ENCODE peak calls at places on chromosomes 1 and 21, in five cellular contexts. X is fibroblast of mammary gland; N is BE2C; Y is CD4-positive, CD25-positive, alpha-beta regulatory T cell; W is aorta. Q is an unnamed sample.

GRCh38 chr1:58325797-58326196 is 220.7 kb downstream of the OMA1 start:
- DNase-seq in X (no peak), W (no peak), N (no peak), Y (no peak), Q (no peak)

GRCh38 chr1:154502742-154503111 is 515 bp upstream of the SHE start:
- DNase-seq in N (no peak), X (no peak), Y (no peak), W (no peak), Q (no peak)

GRCh38 chr1:70204578-70204977 is 801 bp downstream of the LRRC40 start:
- DNase-seq in X (peak), N (no peak), W (no peak), Y (no peak), Q (no peak)

GRCh38 chr1:54363925-54364324 is 42.3 kb downstream of the SSBP3 start:
- DNase-seq in X (no peak), W (no peak), Y (no peak), N (no peak), Q (no peak)

GRCh38 chr1:90722874-90723273 is 5.8 kb upstream of the BARHL2 start:
- DNase-seq in N (no peak), W (no peak), Y (no peak), X (no peak), Q (no peak)

GRCh38 chr1:211468595-211468994 is 23.4 kb downstream of the RD3 start:
- DNase-seq in Y (no peak), X (peak), W (no peak), N (no peak), Q (no peak)

GRCh38 chr1:209850342-209850979 is 22.7 kb downstream of the UTP25 start:
- DNase-seq in W (no peak), X (peak), N (peak), Y (no peak), Q (no peak)

GRCh38 chr1:114234408-114235119 is 80.9 kb upstream of the SYT6 start:
- DNase-seq in X (no peak), Y (no peak), W (no peak), N (no peak), Q (no peak)

GRCh38 chr1:221435510-221435909 is 306.4 kb downstream of the DUSP10 start:
- DNase-seq in N (no peak), X (peak), Y (peak), W (no peak), Q (no peak)

GRCh38 chr1:2256430-2257244 is 28.5 kb downstream of the SKI start:
- DNase-seq in Y (peak), X (no peak), N (no peak), W (no peak), Q (no peak)

GRCh38 chr1:47023268-47024137 is at the start of gene CYP4X1:
- DNase-seq in Y (no peak), N (no peak), W (peak), X (no peak), Q (no peak)

GRCh38 chr1:59502009-59502691 is 205.3 kb downstream of the FGGY start:
- DNase-seq in N (peak), W (no peak), X (peak), Y (no peak), Q (no peak)

GRCh38 chr1:221634606-221635005 is 107.3 kb downstream of the DUSP10 start:
- DNase-seq in X (no peak), W (no peak), Y (no peak), N (no peak), Q (no peak)

GRCh38 chr1:93025572-93025971 is 53.5 kb upstream of the MTF2 start:
- DNase-seq in Y (no peak), X (no peak), N (no peak), W (no peak), Q (no peak)

GRCh38 chr1:84541679-84542078 is 32.6 kb downstream of the CTBS start:
- DNase-seq in N (no peak), W (no peak), X (no peak), Y (no peak), Q (no peak)

GRCh38 chr1:186026946-186027345 is 292.8 kb downstream of the HMCN1 start:
- DNase-seq in W (no peak), N (no peak), Y (no peak), X (no peak), Q (no peak)

GRCh38 chr1:84688461-84689061 is 1.7 kb downstream of the SSX2IP start:
- DNase-seq in Y (no peak), N (no peak), X (peak), W (no peak), Q (no peak)

GRCh38 chr1:246517391-246517790 is 10.3 kb upstream of the SMYD3 start:
- DNase-seq in W (no peak), N (no peak), Y (no peak), X (no peak), Q (no peak)

GRCh38 chr21:28283652-28284490 is 708.8 kb downstream of the LTN1 start:
- DNase-seq in W (no peak), N (peak), Y (no peak), X (peak), Q (no peak)

DNA sequence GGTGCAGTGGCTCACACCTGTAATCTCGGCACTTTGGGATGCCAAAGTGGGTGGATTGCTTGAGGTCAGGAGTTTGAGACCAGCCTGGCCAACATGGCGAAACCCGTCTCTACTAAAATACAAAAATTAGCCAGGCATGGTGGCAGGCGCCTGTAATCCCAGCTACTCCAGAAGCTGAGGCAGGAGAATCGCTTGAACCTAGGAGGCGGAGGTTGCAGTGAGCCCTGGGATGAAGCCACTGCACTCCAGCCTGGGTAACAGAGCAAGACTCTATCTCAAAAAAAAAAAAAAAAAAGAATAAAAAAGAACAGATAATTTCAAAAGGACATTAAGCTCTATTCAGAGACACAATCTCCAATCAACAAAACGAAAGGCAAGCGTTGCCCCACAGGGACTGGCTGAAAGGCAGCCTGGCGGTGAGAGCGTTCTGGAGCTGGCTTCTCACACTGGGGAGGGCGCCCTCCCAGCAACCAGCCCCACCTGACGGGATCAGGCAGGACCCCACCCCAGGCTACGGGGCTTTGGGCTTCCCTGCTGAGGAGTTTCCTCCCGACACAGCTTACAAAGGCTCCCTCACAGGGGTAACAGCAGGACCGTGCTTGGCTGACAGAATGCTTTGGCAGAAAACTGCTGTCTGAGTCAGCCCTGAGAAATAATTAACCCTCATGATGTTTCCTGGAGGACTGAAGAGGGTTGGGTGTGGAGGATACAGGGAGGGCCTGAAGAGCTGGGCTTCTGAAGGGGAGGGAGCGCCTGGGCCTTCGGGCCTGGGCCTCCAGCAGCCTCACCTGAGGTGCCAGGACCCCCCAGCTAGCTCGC is 31.1 kb upstream of the SRP9 start:
- DNase-seq in X (peak), W (peak), Y (no peak), N (peak), Q (no peak)
- H3K4me3 ChIP-seq in X (peak), W (no peak), Y (no peak), N (peak), Q (no peak)

GRCh38 chr1:38789498-38790169 is 69.9 kb downstream of the RRAGC start:
- DNase-seq in W (no peak), N (peak), X (no peak), Y (no peak), Q (no peak)

GRCh38 chr1:38788937-38789336 is 70.6 kb downstream of the RRAGC start:
- DNase-seq in N (no peak), Y (no peak), X (no peak), W (no peak), Q (no peak)

GRCh38 chr1:38787041-38787440 is 72.5 kb downstream of the RRAGC start:
- DNase-seq in X (no peak), N (no peak), Y (no peak), W (no peak), Q (no peak)

GRCh38 chr1:38786040-38786436 is 73.5 kb downstream of the RRAGC start:
- DNase-seq in Y (no peak), W (no peak), N (no peak), X (no peak), Q (no peak)

DNA sequence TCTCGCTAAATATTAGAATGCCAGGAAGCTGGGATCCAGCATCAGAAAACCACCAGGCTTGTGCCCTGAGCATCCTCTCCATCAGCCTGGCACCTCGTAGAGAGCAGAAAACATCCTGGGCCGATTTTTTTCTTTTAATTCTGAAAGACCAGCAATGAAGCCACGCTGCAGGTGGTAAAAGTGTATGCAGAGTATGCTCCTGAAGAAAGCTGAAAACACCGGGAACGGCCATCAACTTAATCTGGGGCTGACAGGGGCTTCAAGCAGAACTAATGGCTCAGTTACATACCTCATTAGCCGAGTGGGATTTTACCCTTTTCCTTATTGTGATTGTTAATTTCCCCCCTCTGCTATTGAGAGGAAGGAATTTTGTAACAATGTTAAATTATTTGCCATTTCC is 71.3 kb downstream of the RRAGC start:
- DNase-seq in X (no peak), W (no peak), N (no peak), Y (no peak), Q (no peak)
- H3K4me3 ChIP-seq in X (no peak), W (no peak), N (no peak), Y (no peak), Q (no peak)

DNA sequence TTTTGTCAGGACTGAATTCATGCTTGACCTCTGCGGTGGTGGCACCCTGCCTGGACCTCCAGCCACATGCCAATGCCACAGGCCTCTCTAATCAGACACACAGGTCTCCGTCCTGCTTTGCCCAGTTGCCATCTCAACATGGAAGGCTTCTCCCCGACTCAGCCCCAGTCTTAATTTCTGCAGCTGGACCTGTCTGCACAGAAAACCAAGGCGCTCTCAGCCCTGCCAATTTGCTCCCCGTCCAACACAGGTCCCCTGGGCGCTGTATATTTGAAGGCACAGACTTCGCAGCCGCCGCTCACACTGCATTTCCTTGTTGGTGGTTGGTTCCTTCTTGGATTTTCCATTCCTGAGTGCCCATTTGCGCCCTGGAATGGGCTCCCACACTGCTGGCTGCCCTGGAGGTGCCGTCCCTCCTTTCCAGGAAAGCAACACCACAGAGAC is 28.0 kb upstream of the PLEKHG5 start:
- DNase-seq in Y (no peak), N (no peak), X (no peak), W (peak), Q (no peak)
- H3K4me3 ChIP-seq in Y (no peak), N (peak), X (no peak), W (no peak), Q (no peak)

GRCh38 chr1:107140703-107141490 is at the start of gene NTNG1:
- DNase-seq in Y (no peak), W (peak), N (peak), X (no peak), Q (no peak)
- H3K4me3 ChIP-seq in Y (peak), W (peak), N (peak), X (peak), Q (peak)

DNA sequence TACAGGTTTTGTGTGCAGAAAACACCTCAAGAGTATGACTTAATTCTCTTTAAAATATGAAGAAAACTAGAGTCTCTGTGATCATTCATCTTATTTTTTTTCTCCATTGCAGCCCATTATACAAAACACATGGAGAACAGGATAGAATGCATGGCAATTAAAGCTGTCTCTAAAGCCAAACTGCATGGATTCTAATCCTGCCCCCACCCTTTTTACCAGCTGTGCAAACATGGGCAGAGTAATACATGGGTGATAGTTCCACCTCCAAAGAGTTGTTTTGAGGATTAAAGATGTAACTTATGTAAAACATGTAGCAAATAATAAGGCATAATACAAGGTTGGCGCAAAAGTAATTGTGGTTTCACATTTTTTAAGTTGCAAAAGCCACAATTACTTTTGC is 114.4 kb downstream of the CLEC20A start:
- DNase-seq in N (no peak), W (no peak), Y (no peak), X (no peak), Q (no peak)
- H3K4me3 ChIP-seq in N (no peak), W (no peak), Y (no peak), X (no peak), Q (no peak)

DNA sequence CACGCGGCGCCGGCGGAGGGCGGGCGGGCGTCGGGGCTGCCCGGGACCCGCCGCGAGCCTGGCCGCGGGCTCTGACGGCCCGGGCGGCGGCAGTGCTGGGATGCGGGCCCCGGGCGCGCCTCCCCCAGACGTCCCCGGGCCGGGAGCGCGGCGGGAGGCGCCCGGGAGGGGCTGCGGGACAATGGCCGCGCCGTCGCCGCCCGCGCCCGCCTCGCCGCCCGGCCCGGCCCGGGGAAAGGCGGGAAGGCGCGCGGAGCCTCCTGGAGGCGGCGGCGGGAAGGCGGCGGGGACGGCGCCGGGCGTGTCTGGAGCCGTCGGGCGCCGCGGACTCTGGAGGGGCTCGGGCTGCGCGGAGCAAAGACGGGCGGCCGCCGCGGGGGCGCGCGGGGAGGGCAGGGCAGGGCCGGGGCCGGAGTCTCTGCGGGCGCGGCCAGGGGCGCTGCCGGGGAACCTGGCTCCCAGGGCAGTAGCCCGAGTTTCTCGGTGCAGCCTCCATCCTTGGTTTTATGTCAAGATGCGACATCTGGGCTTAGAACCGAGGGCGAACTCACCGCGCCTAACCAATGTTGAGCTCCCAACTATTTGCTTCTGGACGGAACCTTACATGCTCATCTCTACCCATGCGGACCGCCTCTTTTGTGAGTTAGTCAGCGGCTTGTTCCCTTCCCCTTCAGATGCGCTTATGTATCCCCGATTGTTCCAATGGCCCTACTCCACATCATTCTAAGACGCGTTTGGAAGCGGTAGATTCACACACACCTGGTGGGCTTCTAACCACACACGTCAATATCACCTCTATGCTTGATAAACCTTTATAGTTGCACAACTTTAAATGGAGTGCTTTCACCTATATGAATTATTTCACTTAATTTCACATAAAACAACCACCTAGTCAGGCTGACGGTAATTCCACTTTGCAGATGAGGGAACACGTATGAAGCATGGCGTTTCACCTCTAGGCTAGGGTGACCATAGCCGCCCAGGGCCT is 651 bp downstream of the ZBTB8A start:
- DNase-seq in X (peak), N (peak), W (peak), Y (peak), Q (no peak)
- H3K4me3 ChIP-seq in X (peak), N (peak), W (peak), Y (no peak), Q (peak)

GRCh38 chr1:64440423-64440822 is 29.5 kb upstream of the CACHD1 start:
- DNase-seq in X (no peak), N (no peak), Y (no peak), W (no peak), Q (no peak)
- H3K4me3 ChIP-seq in X (no peak), N (no peak), Y (no peak), W (no peak), Q (no peak)

GRCh38 chr1:200040516-200041138 is 13.1 kb downstream of the NR5A2 start:
- DNase-seq in Y (no peak), W (no peak), X (no peak), N (no peak), Q (no peak)

GRCh38 chr1:200042119-200042436 is 14.6 kb downstream of the NR5A2 start:
- DNase-seq in W (no peak), Y (no peak), N (no peak), X (no peak), Q (no peak)

GRCh38 chr1:200039849-200040479 is 12.5 kb downstream of the NR5A2 start:
- DNase-seq in X (no peak), N (no peak), Y (no peak), W (no peak), Q (no peak)

GRCh38 chr1:200042437-200043329 is 15.2 kb downstream of the NR5A2 start:
- DNase-seq in W (no peak), Y (no peak), X (no peak), N (no peak), Q (no peak)

DNA sequence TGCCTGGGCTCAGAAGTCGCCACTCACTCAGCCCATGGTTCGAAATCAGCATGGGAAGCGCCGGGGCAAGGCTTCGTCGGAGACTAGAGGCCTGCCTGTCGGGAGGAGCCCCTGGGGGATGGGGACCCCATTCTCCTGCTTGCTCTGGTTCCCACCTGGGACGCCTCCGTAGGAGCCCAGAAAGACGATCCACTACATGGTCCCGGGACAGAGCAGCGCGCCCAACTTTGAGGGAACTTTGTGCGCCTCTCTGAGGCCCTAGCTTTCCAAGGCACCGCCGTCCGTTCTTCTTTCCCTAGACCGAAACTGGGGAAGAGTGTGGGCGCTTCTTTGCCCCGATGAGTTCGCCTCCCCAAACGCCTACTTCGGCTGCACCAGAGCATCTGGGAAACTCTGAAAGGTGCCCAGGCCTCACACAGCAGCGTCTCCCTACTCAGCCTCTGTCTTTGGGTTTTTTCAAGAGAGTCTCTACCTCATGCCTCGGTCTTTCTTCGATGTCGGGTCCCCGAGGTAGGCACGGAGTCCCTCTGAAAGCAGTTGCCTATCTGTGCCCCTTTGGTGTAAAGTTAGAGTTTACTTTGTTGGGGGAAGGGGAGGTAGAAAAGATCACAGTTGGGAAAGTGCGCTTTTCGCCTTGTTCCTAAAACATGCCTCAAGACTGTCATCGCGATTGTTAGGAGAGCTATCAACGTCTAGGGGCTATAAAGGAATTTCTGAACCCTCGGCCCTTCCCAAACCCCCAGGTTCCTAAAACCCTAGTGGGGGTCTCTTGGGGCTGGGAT is 14.0 kb downstream of the NR5A2 start:
- DNase-seq in W (no peak), N (no peak), Y (no peak), X (no peak), Q (no peak)
- H3K4me3 ChIP-seq in W (no peak), N (no peak), Y (no peak), X (no peak), Q (no peak)